ENCODE peak calls at places on chromosomes 2 and 18, in six cellular contexts. O is IMR-90, E is mesenchymal stem cell, N is H9, R is neuronal stem cell, V is H1. P is an unnamed sample.

GRCh38 chr2:173048530-173048900 is 27.1 kb upstream of the MAP3K20 start:
- DNase-seq in O (no peak), E (no peak), N (no peak), R (no peak), V (no peak), P (no peak)

GRCh38 chr2:226431301-226431955 is 368.2 kb downstream of the IRS1 start:
- DNase-seq in O (peak), E (peak), N (no peak), R (no peak), V (no peak), P (no peak)

GRCh38 chr2:184769038-184769437 is 170.7 kb downstream of the ZNF804A start:
- DNase-seq in O (peak), E (peak), N (no peak), R (no peak), V (no peak), P (no peak)

GRCh38 chr2:112136081-112136480 is 2.1 kb upstream of the FBLN7 start:
- DNase-seq in O (no peak), E (no peak), N (no peak), R (no peak), V (no peak), P (no peak)

GRCh38 chr18:13178976-13179375 is 39.6 kb upstream of the LDLRAD4 start:
- DNase-seq in O (peak), E (peak), N (no peak), R (no peak), V (no peak), P (no peak)

GRCh38 chr2:30694286-30695055 is 112.8 kb downstream of the CAPN13 start:
- DNase-seq in O (peak), E (no peak), N (no peak), R (no peak), V (no peak), P (no peak)

GRCh38 chr2:37871453-37872191 is 53.5 kb upstream of the RMDN2 start:
- DNase-seq in O (peak), E (peak), N (no peak), R (no peak), V (no peak), P (peak)

GRCh38 chr2:120525056-120526046 is 179.4 kb downstream of the INHBB start:
- DNase-seq in O (no peak), E (no peak), N (no peak), R (no peak), V (no peak), P (no peak)

GRCh38 chr2:230956827-230957755 is 32.0 kb upstream of the GPR55 start:
- DNase-seq in O (peak), E (peak), N (peak), R (peak), V (no peak), P (peak)

GRCh38 chr2:72515696-72516095 is 310.1 kb downstream of the EXOC6B start:
- DNase-seq in O (no peak), E (no peak), N (no peak), R (no peak), V (no peak), P (no peak)

GRCh38 chr2:226802573-226802972 is 3.0 kb upstream of the IRS1 start:
- DNase-seq in O (peak), E (peak), N (no peak), R (no peak), V (no peak), P (peak)

GRCh38 chr18:67508146-67508545 is 8.4 kb downstream of the DSEL start:
- DNase-seq in O (no peak), E (no peak), N (peak), R (no peak), V (no peak), P (no peak)

GRCh38 chr2:47344890-47345583 is 57.9 kb upstream of the MSH2 start:
- DNase-seq in O (peak), E (peak), N (peak), R (peak), V (peak), P (peak)

GRCh38 chr2:201964631-201965206 is 68.9 kb upstream of the FZD7 start:
- DNase-seq in O (no peak), E (no peak), N (no peak), R (no peak), V (no peak), P (no peak)

GRCh38 chr2:137968477-137969417 is 4.5 kb downstream of the HNMT start:
- DNase-seq in O (no peak), E (no peak), N (no peak), R (no peak), V (no peak), P (no peak)

GRCh38 chr2:170525566-170525900 is 189.6 kb upstream of the SP5 start:
- DNase-seq in O (peak), E (peak), N (no peak), R (no peak), V (no peak), P (peak)

GRCh38 chr2:217604527-217605279 is 398.1 kb downstream of the TNS1 start:
- DNase-seq in O (no peak), E (no peak), N (no peak), R (no peak), V (no peak), P (no peak)

GRCh38 chr2:185813707-185814106 is 75.1 kb downstream of the FSIP2 start:
- DNase-seq in O (no peak), E (no peak), N (no peak), R (no peak), V (no peak), P (no peak)

GRCh38 chr18:78554944-78555608 is 424.5 kb upstream of the SALL3 start:
- DNase-seq in O (no peak), E (no peak), N (no peak), R (no peak), V (no peak), P (no peak)

GRCh38 chr2:229486673-229487072 is 215.6 kb upstream of the PID1 start:
- DNase-seq in O (no peak), E (no peak), N (peak), R (no peak), V (no peak), P (no peak)

GRCh38 chr2:158756976-158757375 is 38.1 kb upstream of the DAPL1 start:
- DNase-seq in O (peak), E (no peak), N (no peak), R (no peak), V (no peak), P (no peak)

GRCh38 chr2:133287709-133288108 is 280.6 kb downstream of the NCKAP5 start:
- DNase-seq in O (peak), E (peak), N (no peak), R (no peak), V (no peak), P (no peak)

GRCh38 chr2:143345887-143346612 is 216.8 kb downstream of the ARHGAP15 start:
- DNase-seq in O (no peak), E (no peak), N (no peak), R (no peak), V (no peak), P (no peak)

GRCh38 chr2:164934790-164935466 is 20.4 kb downstream of the SLC38A11 start:
- DNase-seq in O (no peak), E (no peak), N (no peak), R (no peak), V (no peak), P (no peak)

GRCh38 chr2:15076668-15077067 is 444.2 kb downstream of the LRATD1 start:
- DNase-seq in O (no peak), E (no peak), N (no peak), R (no peak), V (no peak), P (no peak)

GRCh38 chr18:40222736-40223135 is 1732.3 kb upstream of the PIK3C3 start:
- DNase-seq in O (peak), E (peak), N (no peak), R (no peak), V (no peak), P (no peak)

GRCh38 chr2:126317797-126318431 is 338.0 kb upstream of the GYPC start:
- DNase-seq in O (no peak), E (peak), N (no peak), R (no peak), V (no peak), P (no peak)

GRCh38 chr18:55552498-55553189 is 35.3 kb downstream of the TCF4 start:
- DNase-seq in O (peak), E (no peak), N (no peak), R (no peak), V (no peak), P (no peak)

GRCh38 chr18:72868666-72869661 is 1.2 kb upstream of the NETO1 start:
- DNase-seq in O (no peak), E (peak), N (peak), R (peak), V (no peak), P (no peak)

GRCh38 chr2:20483496-20483895 is 36.6 kb downstream of the RHOB start:
- DNase-seq in O (no peak), E (no peak), N (no peak), R (no peak), V (no peak), P (no peak)
- H3K14ac ChIP-seq in O (no peak), E (no peak), N (no peak), R (no peak), V (no peak), P (no peak)

GRCh38 chr2:108447947-108448677 is 894 bp upstream of the GCC2 start:
- DNase-seq in O (no peak), E (no peak), N (no peak), R (no peak), V (no peak), P (no peak)
- H2BK5ac ChIP-seq in O (peak), E (peak), N (no peak), R (no peak), V (peak), P (peak)

DNA sequence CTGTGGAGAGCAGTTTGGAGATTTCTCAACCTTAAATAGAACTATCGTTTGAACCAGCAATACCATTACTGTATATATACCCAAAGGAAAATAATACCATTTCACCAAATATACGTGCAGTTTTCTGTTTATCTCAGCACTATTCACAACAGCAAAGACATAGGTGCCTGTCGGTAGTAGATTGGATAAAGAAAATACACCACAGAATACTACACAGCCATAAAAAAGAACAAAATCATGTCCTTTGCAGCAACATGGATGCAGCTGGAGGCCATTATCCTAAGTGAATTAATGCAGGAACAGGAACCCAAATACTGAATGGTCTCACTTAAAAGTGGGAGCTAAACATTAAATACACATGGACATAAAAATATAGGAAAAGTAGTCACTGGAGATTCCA is 81.3 kb downstream of the SMCHD1 start:
- DNase-seq in O (no peak), E (no peak), N (no peak), R (no peak), V (no peak), P (no peak)
- H3K14ac ChIP-seq in O (no peak), E (no peak), N (no peak), R (no peak), V (no peak), P (no peak)

GRCh38 chr2:63614983-63615945 is 26.5 kb downstream of the MDH1 start:
- DNase-seq in O (peak), E (peak), N (peak), R (no peak), V (peak), P (peak)
- H2BK5ac ChIP-seq in O (no peak), E (peak), N (peak), R (no peak), V (peak), P (peak)

GRCh38 chr2:44715671-44716077 is 225.8 kb upstream of the SIX3 start:
- DNase-seq in O (peak), E (peak), N (peak), R (peak), V (peak), P (peak)
- H3K14ac ChIP-seq in O (no peak), E (no peak), N (no peak), R (no peak), V (no peak), P (no peak)

GRCh38 chr2:85561280-85562212 is at the start of gene GGCX:
- DNase-seq in O (peak), E (peak), N (peak), R (peak), V (peak), P (peak)
- H2BK5ac ChIP-seq in O (peak), E (no peak), N (no peak), R (peak), V (peak), P (peak)

DNA sequence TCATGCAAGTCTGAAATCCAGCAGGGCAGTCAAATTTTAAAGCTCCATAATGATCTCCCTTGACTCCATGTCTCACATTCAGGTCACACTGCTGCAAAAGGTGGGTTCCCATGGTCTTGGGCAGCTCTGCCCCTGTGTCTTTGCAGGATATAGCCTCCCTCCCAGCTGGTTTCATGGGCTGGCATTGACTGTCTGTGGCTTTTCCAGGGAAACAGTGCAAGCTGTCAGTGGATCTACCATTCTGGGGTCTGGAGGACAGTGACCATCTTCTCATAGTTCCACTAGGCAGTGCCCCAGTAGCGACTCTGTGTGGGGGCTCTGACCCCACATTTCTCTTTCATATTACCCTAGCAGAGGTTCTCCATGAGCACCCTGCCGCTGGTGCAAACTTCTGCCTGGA is 220.6 kb upstream of the COPS8 start:
- DNase-seq in O (no peak), E (no peak), N (peak), R (no peak), V (no peak), P (no peak)
- H3K14ac ChIP-seq in O (no peak), E (no peak), N (no peak), R (no peak), V (no peak), P (no peak)

GRCh38 chr18:58532972-58533371 is 95.9 kb downstream of the ALPK2 start:
- DNase-seq in O (no peak), E (no peak), N (no peak), R (no peak), V (no peak), P (no peak)

GRCh38 chr18:58535340-58536186 is 93.3 kb downstream of the ALPK2 start:
- DNase-seq in O (peak), E (peak), N (no peak), R (no peak), V (no peak), P (peak)

GRCh38 chr18:58533771-58534170 is 95.1 kb downstream of the ALPK2 start:
- DNase-seq in O (no peak), E (no peak), N (no peak), R (no peak), V (no peak), P (no peak)

GRCh38 chr18:58536187-58536516 is 92.7 kb downstream of the ALPK2 start:
- DNase-seq in O (no peak), E (no peak), N (no peak), R (no peak), V (no peak), P (no peak)

DNA sequence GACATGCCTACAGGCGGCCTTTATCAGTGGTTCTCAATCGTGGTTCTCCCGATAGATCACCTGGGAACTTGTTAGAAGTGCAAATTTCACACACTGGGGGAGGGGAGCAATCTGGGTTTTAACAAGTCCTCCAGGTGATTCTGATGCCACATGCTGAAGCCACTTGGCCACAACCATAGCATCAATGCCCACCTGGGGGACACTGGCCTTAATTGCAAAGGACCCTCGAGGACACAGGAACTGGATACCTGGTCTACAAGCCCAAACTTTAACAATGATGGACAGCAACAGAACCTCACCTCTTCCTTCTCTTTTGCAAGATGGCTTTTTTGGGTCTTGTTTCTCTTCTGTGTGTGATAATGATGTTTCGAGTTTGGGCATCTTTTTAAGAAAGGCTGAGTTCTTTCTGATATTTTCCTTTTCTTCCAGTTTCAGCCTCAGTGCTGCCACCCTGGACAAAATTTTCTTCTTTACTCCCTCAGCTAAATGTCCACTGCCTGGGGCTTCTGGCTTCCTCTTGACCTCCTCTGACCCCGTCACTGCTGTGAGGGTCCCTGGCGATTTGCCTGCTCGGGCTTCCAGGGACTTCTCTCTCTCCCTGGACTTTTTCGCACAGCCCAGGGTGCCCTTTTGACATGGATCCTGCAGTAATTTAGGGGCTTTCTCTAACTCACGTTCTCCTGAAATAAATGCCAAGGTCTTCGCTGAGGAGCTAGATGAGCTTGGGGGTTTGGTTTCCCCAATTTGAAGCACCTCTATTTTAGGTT is 94.2 kb downstream of the ALPK2 start:
- DNase-seq in O (no peak), E (no peak), N (no peak), R (no peak), V (no peak), P (no peak)
- H2BK5ac ChIP-seq in O (no peak), E (no peak), N (no peak), R (no peak), V (no peak), P (no peak)

GRCh38 chr2:43539436-43539835 is 56.4 kb downstream of the THADA start:
- DNase-seq in O (no peak), E (no peak), N (no peak), R (no peak), V (no peak), P (no peak)
- H3K14ac ChIP-seq in O (peak), E (no peak), N (no peak), R (no peak), V (no peak), P (no peak)